ENCODE peak calls at places on chromosomes 3 and 15, in seven cellular contexts. V is ovary, R is dorsolateral prefrontal cortex, U is body of pancreas, N is heart left ventricle, F is left lung, I is fibroblast of lung. J is an unnamed sample. For H3K27me3, the result is how much of the 10 kb centered on the place peaks cover.

GRCh38 chr3:12822725-12823373 is 18.5 kb downstream of the RPL32 start:
- DNase-seq in F (no peak), V (no peak), I (peak), N (no peak), U (no peak), R (no peak), J (no peak)

GRCh38 chr3:193418576-193419373 is 40.2 kb upstream of the ATP13A5 start:
- DNase-seq in V (no peak), R (no peak), U (no peak), F (no peak), I (no peak), N (no peak), J (no peak)

GRCh38 chr3:142931222-142931621 is 32.3 kb downstream of the PAQR9 start:
- DNase-seq in R (no peak), F (no peak), V (no peak), N (no peak), U (no peak), I (no peak), J (no peak)

GRCh38 chr15:101187820-101188516 is 63.9 kb downstream of the CHSY1 start:
- DNase-seq in N (peak), F (no peak), U (no peak), R (no peak), I (peak), V (peak), J (no peak)

GRCh38 chr15:77034620-77035467 is 36.1 kb downstream of the TSPAN3 start:
- DNase-seq in V (peak), U (no peak), R (peak), N (peak), I (no peak), F (peak), J (peak)

GRCh38 chr3:130850044-130850797 is 43.7 kb upstream of the ATP2C1 start:
- DNase-seq in F (peak), V (no peak), U (no peak), I (peak), N (peak), R (no peak), J (peak)

GRCh38 chr3:12796171-12797123 is at the start of gene CAND2:
- DNase-seq in V (peak), N (peak), F (peak), I (peak), R (peak), U (peak), J (peak)

GRCh38 chr15:55348281-55348778 is 29.3 kb downstream of the PIGB start:
- DNase-seq in U (no peak), F (no peak), R (no peak), I (no peak), N (no peak), V (no peak), J (no peak)

GRCh38 chr3:176714034-176714433 is 483.2 kb downstream of the TBL1XR1 start:
- DNase-seq in I (no peak), V (no peak), R (no peak), U (no peak), N (no peak), F (no peak), J (no peak)

GRCh38 chr3:8938021-8938420 is 25.3 kb downstream of the RAD18 start:
- DNase-seq in I (peak), U (no peak), N (no peak), V (no peak), R (no peak), F (no peak), J (no peak)

GRCh38 chr3:54042259-54042823 is 80.0 kb upstream of the CACNA2D3 start:
- DNase-seq in F (no peak), N (no peak), U (no peak), I (no peak), R (no peak), V (no peak), J (no peak)

GRCh38 chr3:128665362-128666021 is 14.9 kb upstream of the RPN1 start:
- DNase-seq in F (no peak), R (no peak), U (no peak), N (no peak), V (no peak), I (peak), J (no peak)

GRCh38 chr3:173401369-173401768 is 3.8 kb downstream of the NLGN1 start:
- DNase-seq in U (no peak), N (no peak), R (no peak), I (no peak), V (no peak), F (no peak), J (no peak)

GRCh38 chr3:99482191-99482590 is 156.2 kb upstream of the COL8A1 start:
- DNase-seq in U (no peak), N (no peak), R (no peak), F (no peak), I (no peak), V (no peak), J (no peak)

GRCh38 chr3:166661621-166662020 is 718.5 kb downstream of the ZBBX start:
- DNase-seq in I (no peak), U (no peak), N (no peak), F (no peak), R (no peak), V (no peak), J (no peak)

GRCh38 chr3:151925419-151925818 is 52.0 kb downstream of the SUCNR1 start:
- DNase-seq in F (no peak), V (no peak), U (no peak), I (no peak), N (no peak), R (no peak), J (no peak)

GRCh38 chr15:33448961-33449611 is 138.3 kb downstream of the RYR3 start:
- DNase-seq in I (no peak), N (no peak), V (no peak), R (no peak), U (peak), F (no peak), J (no peak)

GRCh38 chr15:40333922-40334492 is 6.7 kb downstream of the CCDC9B start:
- DNase-seq in I (peak), R (no peak), U (peak), F (peak), N (peak), V (no peak), J (peak)

GRCh38 chr3:148856404-148856803 is 8.7 kb upstream of the CPA3 start:
- DNase-seq in I (peak), V (peak), U (no peak), N (no peak), F (no peak), R (no peak), J (no peak)

GRCh38 chr3:165642761-165643432 is 194.3 kb downstream of the BCHE start:
- DNase-seq in U (peak), R (no peak), I (peak), V (peak), N (no peak), F (peak), J (peak)

GRCh38 chr3:10242182-10243065 is 5.8 kb upstream of the TATDN2 start:
- DNase-seq in F (no peak), V (no peak), R (no peak), U (no peak), I (no peak), N (peak), J (peak)

GRCh38 chr15:73697033-73697467 is 12.9 kb downstream of the CD276 start:
- DNase-seq in N (peak), I (peak), U (peak), R (peak), F (peak), V (peak), J (peak)

GRCh38 chr3:18499256-18499655 is 74.1 kb upstream of the SATB1 start:
- DNase-seq in U (no peak), V (no peak), R (no peak), F (no peak), I (no peak), N (no peak), J (no peak)

GRCh38 chr15:88896339-88897033 is 1.1 kb upstream of the HAPLN3 start:
- DNase-seq in V (peak), U (no peak), R (no peak), F (no peak), I (no peak), N (no peak), J (no peak)

GRCh38 chr3:59126436-59126835 is 76.6 kb upstream of the CFAP20DC start:
- DNase-seq in U (no peak), F (no peak), V (no peak), N (no peak), R (no peak), I (no peak), J (no peak)

GRCh38 chr3:29346828-29347227 is 66.0 kb downstream of the RBMS3 start:
- DNase-seq in I (peak), F (no peak), R (no peak), U (no peak), V (no peak), N (no peak), J (no peak)

GRCh38 chr15:51828621-51829359 is 663 bp upstream of the TMOD3 start:
- DNase-seq in F (peak), V (no peak), N (no peak), I (no peak), R (no peak), U (no peak), J (no peak)

GRCh38 chr3:33019981-33020380 is 68.5 kb downstream of the CCR4 start:
- DNase-seq in R (no peak), U (no peak), F (no peak), V (no peak), N (no peak), I (no peak), J (no peak)

GRCh38 chr3:149203758-149204157 is 17.9 kb downstream of the CP start:
- DNase-seq in U (no peak), F (no peak), N (no peak), R (no peak), V (no peak), I (no peak), J (no peak)

GRCh38 chr3:111971533-111971932 is 7.3 kb upstream of the ABHD10 start:
- DNase-seq in U (no peak), V (peak), F (no peak), I (no peak), R (no peak), N (peak), J (no peak)

GRCh38 chr3:133077688-133078087 is 39.5 kb downstream of the TMEM108 start:
- DNase-seq in I (no peak), F (no peak), R (no peak), V (no peak), N (no peak), U (no peak), J (no peak)

GRCh38 chr15:78766041-78766440 is 45.2 kb downstream of the ADAMTS7 start:
- DNase-seq in F (peak), N (no peak), U (no peak), V (peak), R (no peak), I (no peak), J (no peak)

GRCh38 chr15:48647963-48648362 is 2.5 kb upstream of the FBN1 start:
- DNase-seq in I (peak), U (no peak), N (no peak), R (peak), V (peak), F (no peak), J (no peak)

GRCh38 chr3:32334675-32335074 is 57.0 kb upstream of the CMTM7 start:
- DNase-seq in U (no peak), N (no peak), V (no peak), F (no peak), R (no peak), I (no peak), J (peak)

GRCh38 chr3:132721479-132722164 is 587 bp downstream of the NPHP3 start:
- DNase-seq in I (peak), N (peak), U (peak), R (peak), F (peak), V (peak), J (peak)

GRCh38 chr3:33541918-33542317 is 101.7 kb upstream of the UBP1 start:
- DNase-seq in V (no peak), R (no peak), F (no peak), I (no peak), N (no peak), U (no peak), J (no peak)

GRCh38 chr3:172181936-172182708 is 142.7 kb downstream of the FNDC3B start:
- DNase-seq in R (no peak), U (no peak), F (no peak), V (no peak), I (peak), N (no peak), J (peak)

DNA sequence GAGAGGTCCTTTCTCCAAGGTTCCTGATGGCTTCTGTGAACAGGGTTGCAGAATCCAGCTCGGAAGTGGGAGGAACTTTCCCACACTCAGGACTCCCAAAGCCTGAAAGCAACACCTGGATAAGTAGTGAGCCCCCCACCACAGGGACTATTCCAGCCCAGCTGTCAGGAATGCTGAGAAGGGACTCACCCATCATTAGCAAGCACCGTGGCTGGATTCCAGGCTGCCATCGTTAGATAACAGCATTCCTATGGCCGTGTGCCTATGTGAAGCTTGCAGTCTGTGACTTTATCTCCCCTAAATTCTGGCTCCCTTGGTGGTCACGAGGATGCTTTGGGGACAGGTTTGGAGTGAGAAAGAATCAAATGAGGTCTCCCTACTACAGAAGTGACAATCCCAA is 61.6 kb downstream of the CACNA2D2 start:
- DNase-seq in R (no peak), V (no peak), I (no peak), U (no peak), F (peak), N (no peak), J (no peak)
- H3K27me3 ChIP-seq in R (under half), V (under half), I (under half), U (under half), F (under half), N (under half), J (under half)

GRCh38 chr3:197317250-197317963 is 19.0 kb upstream of the DLG1 start:
- DNase-seq in U (no peak), V (no peak), N (peak), R (no peak), F (no peak), I (peak), J (peak)
- H3K4me3 ChIP-seq in U (no peak), V (no peak), N (no peak), R (no peak), F (no peak), I (no peak), J (no peak)

DNA sequence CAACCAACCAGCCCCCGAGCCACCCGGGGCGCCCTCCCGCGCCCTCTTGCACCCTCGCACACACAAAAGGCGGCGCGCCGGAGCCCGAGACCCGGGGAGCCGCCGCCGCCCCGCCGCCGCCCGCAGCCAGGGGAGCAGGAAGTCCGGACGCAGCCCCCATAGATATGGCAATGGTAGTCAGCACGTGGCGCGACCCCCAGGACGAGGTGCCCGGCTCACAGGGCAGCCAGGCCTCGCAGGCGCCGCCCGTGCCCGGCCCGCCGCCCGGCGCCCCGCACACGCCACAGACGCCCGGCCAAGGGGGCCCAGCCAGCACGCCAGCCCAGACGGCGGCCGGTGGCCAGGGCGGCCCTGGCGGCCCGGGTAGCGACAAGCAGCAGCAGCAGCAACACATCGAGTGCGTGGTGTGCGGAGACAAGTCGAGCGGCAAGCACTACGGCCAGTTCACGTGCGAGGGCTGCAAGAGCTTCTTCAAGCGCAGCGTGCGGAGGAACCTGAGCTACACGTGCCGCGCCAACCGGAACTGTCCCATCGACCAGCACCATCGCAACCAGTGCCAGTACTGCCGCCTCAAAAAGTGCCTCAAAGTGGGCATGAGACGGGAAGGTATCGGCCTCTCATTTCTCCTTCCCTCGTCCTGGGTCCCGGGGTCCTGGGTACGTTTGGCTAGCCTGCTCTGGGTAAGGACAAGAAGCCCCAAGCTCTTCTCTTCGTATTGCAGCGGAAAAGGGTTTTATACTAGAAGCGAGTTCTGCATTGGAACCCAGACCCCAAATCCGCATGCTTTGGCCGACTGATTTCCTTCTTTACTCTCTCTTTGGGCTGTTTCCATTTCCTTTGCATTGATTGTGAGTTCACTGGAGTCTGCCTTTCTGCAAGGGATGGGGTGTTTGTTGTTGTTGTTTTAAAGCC is 1.7 kb downstream of the NR2F2 start:
- DNase-seq in V (peak), U (peak), I (peak), N (no peak), R (no peak), F (peak), J (peak)
- H3K27me3 ChIP-seq in V (under half), U (under half), I (under half), N (under half), R (half or more), F (under half), J (under half)

GRCh38 chr3:43330981-43331380 is 44.6 kb downstream of the SNRK start:
- DNase-seq in V (no peak), I (peak), N (no peak), R (no peak), F (no peak), U (no peak), J (no peak)

GRCh38 chr3:43341788-43342187 is 55.4 kb downstream of the SNRK start:
- DNase-seq in F (no peak), N (no peak), R (no peak), V (no peak), I (no peak), U (no peak), J (no peak)

GRCh38 chr3:43338295-43338694 is 52.0 kb downstream of the SNRK start:
- DNase-seq in I (peak), F (no peak), N (no peak), V (no peak), R (no peak), U (no peak), J (no peak)

GRCh38 chr3:43340403-43340802 is 54.1 kb downstream of the SNRK start:
- DNase-seq in R (no peak), V (no peak), I (no peak), F (no peak), U (peak), N (no peak), J (no peak)

GRCh38 chr3:43335799-43336198 is 49.5 kb downstream of the SNRK start:
- DNase-seq in R (no peak), F (no peak), V (no peak), I (no peak), U (no peak), N (no peak), J (no peak)
- H3K4me3 ChIP-seq in R (no peak), F (no peak), V (no peak), I (no peak), U (no peak), N (no peak), J (no peak)

DNA sequence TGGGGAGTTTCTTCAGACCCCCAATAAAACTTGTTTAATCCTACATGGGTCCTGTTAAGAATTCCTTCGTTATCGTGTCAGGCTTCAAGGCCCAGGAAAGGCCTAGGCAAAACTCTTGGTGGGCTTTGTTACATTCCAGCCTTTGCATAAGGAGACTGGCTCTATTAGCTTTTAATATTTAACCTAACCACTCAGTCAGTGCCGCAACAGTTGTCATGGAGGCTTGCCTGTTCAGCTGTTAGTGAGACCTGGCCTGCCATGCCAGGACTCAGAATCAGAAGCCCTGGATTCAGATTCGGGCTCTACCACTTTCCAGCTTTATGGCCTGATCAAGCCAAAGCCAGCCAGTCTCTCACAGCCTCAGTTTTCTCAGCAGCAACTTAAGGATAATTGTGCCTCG is 19.6 kb downstream of the EIF1B start:
- DNase-seq in I (no peak), F (no peak), U (no peak), V (no peak), R (no peak), N (no peak), J (no peak)
- H3K27me3 ChIP-seq in I (under half), F (under half), U (under half), V (under half), R (under half), N (under half), J (under half)

J was measured in adrenal gland.